ENCODE peak calls at places on chromosomes 6 and 20, in ten cellular contexts. U, W, Y, F, K, S, J, N, O and M are unnamed samples.

GRCh38 chr6:112780498-112781096 is 433.5 kb downstream of the RFPL4B start:
- DNase-seq in Y (peak), O (peak), K (peak), F (peak), N (no peak), W (peak), J (peak), U (peak), S (no peak), M (no peak)

GRCh38 chr6:38796850-38797249 is 81.7 kb downstream of the DNAH8 start:
- DNase-seq in U (no peak), N (no peak), K (no peak), Y (no peak), W (no peak), O (no peak), S (no peak), J (no peak), F (no peak), M (no peak)

GRCh38 chr20:51480507-51481270 is 61.8 kb downstream of the NFATC2 start:
- DNase-seq in U (peak), K (no peak), O (peak), N (no peak), F (no peak), S (no peak), W (no peak), J (peak), Y (no peak), M (peak)

GRCh38 chr6:167858086-167858591 is 31.4 kb downstream of the AFDN start:
- DNase-seq in W (no peak), J (no peak), N (no peak), S (no peak), Y (no peak), O (no peak), K (peak), U (no peak), F (no peak), M (no peak)

GRCh38 chr20:36784900-36785299 is 11.3 kb upstream of the DSN1 start:
- DNase-seq in J (no peak), W (no peak), K (peak), F (no peak), U (no peak), O (peak), Y (no peak), S (no peak), N (no peak), M (no peak)

GRCh38 chr6:13859871-13860555 is 45.7 kb upstream of the MCUR1 start:
- DNase-seq in W (no peak), N (no peak), F (no peak), U (no peak), O (peak), S (no peak), Y (no peak), J (no peak), K (no peak), M (no peak)

GRCh38 chr6:69097948-69098347 is 462.9 kb downstream of the ADGRB3 start:
- DNase-seq in U (no peak), K (no peak), O (no peak), N (no peak), S (no peak), W (no peak), F (no peak), Y (no peak), J (no peak), M (no peak)

GRCh38 chr6:61168878-61169277 is 1117.1 kb downstream of the KHDRBS2 start:
- DNase-seq in J (no peak), N (no peak), O (no peak), U (no peak), K (no peak), S (no peak), Y (no peak), W (no peak), F (no peak), M (no peak)

GRCh38 chr6:152271681-152272464 is 365.3 kb downstream of the SYNE1 start:
- DNase-seq in N (no peak), O (peak), J (no peak), F (no peak), S (no peak), U (no peak), K (peak), W (no peak), Y (no peak), M (no peak)

GRCh38 chr6:149862901-149863595 is 1.1 kb downstream of the LRP11 start:
- DNase-seq in Y (peak), W (peak), O (peak), S (no peak), K (peak), N (no peak), F (peak), U (peak), J (peak), M (no peak)

GRCh38 chr6:15763827-15764226 is 101.0 kb upstream of the DTNBP1 start:
- DNase-seq in F (peak), N (no peak), Y (no peak), K (no peak), O (no peak), U (no peak), S (no peak), J (peak), W (no peak), M (no peak)

GRCh38 chr6:3628143-3628840 is 123.2 kb downstream of the PXDC1 start:
- DNase-seq in J (no peak), U (no peak), S (no peak), K (no peak), O (no peak), Y (peak), W (no peak), F (no peak), N (no peak), M (no peak)

GRCh38 chr6:14354919-14355572 is 237.5 kb downstream of the CD83 start:
- DNase-seq in J (peak), F (peak), O (peak), N (no peak), K (peak), U (no peak), W (no peak), Y (no peak), S (no peak), M (no peak)

GRCh38 chr20:10611357-10611756 is 62.4 kb downstream of the JAG1 start:
- DNase-seq in J (peak), Y (no peak), F (no peak), O (peak), S (no peak), K (peak), W (peak), U (no peak), N (no peak), M (no peak)

GRCh38 chr20:1466211-1467081 is at the start of gene NSFL1C:
- DNase-seq in O (peak), S (peak), K (peak), Y (peak), N (peak), U (peak), W (peak), F (peak), J (peak), M (peak)

GRCh38 chr6:21741221-21742109 is 147.9 kb downstream of the SOX4 start:
- DNase-seq in W (no peak), J (no peak), S (no peak), K (peak), N (no peak), Y (no peak), U (no peak), F (no peak), O (no peak), M (no peak)

GRCh38 chr20:23550227-23550626 is 18.1 kb downstream of the CST9L start:
- DNase-seq in Y (no peak), J (no peak), S (no peak), O (no peak), W (no peak), N (no peak), K (no peak), U (no peak), F (no peak), M (no peak)

GRCh38 chr6:131362696-131363095 is 210.3 kb upstream of the ARG1 start:
- DNase-seq in K (no peak), Y (no peak), F (no peak), N (no peak), S (no peak), U (no peak), J (no peak), W (no peak), O (no peak), M (no peak)

GRCh38 chr6:133241901-133242760 is 974 bp downstream of the EYA4 start:
- DNase-seq in J (no peak), F (no peak), K (peak), W (no peak), N (no peak), U (no peak), S (no peak), O (peak), Y (no peak), M (no peak)

GRCh38 chr20:24411003-24411402 is 58.4 kb upstream of the SYNDIG1 start:
- DNase-seq in J (no peak), N (no peak), F (no peak), O (no peak), W (no peak), U (no peak), S (no peak), K (no peak), Y (no peak), M (no peak)

GRCh38 chr6:26520088-26520839 is 17.9 kb upstream of the HMGN4 start:
- DNase-seq in S (no peak), N (no peak), F (no peak), W (no peak), J (no peak), O (peak), U (no peak), Y (no peak), K (no peak), M (no peak)

GRCh38 chr6:131117866-131118265 is 17.4 kb upstream of the AKAP7 start:
- DNase-seq in Y (no peak), W (no peak), J (no peak), K (no peak), U (no peak), O (no peak), N (no peak), F (no peak), S (no peak), M (no peak)

GRCh38 chr6:119758385-119758784 is 408.8 kb upstream of the MAN1A1 start:
- DNase-seq in K (no peak), S (no peak), N (no peak), W (no peak), Y (no peak), O (no peak), F (no peak), J (no peak), U (no peak), M (no peak)

GRCh38 chr6:48278261-48278660 is 167.3 kb upstream of the PTCHD4 start:
- DNase-seq in S (no peak), N (no peak), W (no peak), F (no peak), J (no peak), K (no peak), O (no peak), Y (no peak), U (no peak), M (no peak)

GRCh38 chr6:45450801-45451200 is 73.1 kb upstream of the SUPT3H start:
- DNase-seq in U (no peak), J (no peak), K (no peak), F (no peak), W (no peak), Y (no peak), S (no peak), N (no peak), O (no peak), M (no peak)

GRCh38 chr6:106448000-106448426 is 87.5 kb downstream of the CRYBG1 start:
- DNase-seq in N (no peak), Y (no peak), S (no peak), O (no peak), J (peak), W (no peak), F (no peak), K (no peak), U (peak), M (no peak)

GRCh38 chr20:58634121-58634817 is 16.8 kb upstream of the STX16 start:
- DNase-seq in Y (no peak), F (no peak), N (no peak), S (no peak), W (no peak), U (peak), J (peak), O (peak), K (no peak), M (peak)

GRCh38 chr6:106293113-106293512 is 32.4 kb downstream of the ATG5 start:
- DNase-seq in K (no peak), U (no peak), J (no peak), F (no peak), N (no peak), Y (no peak), O (no peak), S (no peak), W (no peak), M (no peak)

GRCh38 chr6:11172501-11173337 is 59.7 kb downstream of the NEDD9 start:
- DNase-seq in W (peak), Y (peak), K (peak), N (peak), U (peak), J (peak), S (peak), O (no peak), F (peak), M (peak)

GRCh38 chr20:41854765-41855164 is 236.6 kb upstream of the CHD6 start:
- DNase-seq in W (no peak), O (no peak), K (no peak), F (no peak), U (no peak), J (no peak), S (no peak), Y (no peak), N (no peak), M (no peak)

GRCh38 chr6:32073613-32074012 is 35.4 kb downstream of the CYP21A2 start:
- DNase-seq in O (no peak), S (no peak), J (no peak), K (no peak), W (no peak), Y (no peak), U (no peak), N (no peak), F (no peak), M (no peak)

GRCh38 chr6:127933137-127933536 is 32.3 kb upstream of the THEMIS start:
- DNase-seq in F (no peak), W (no peak), N (no peak), O (no peak), Y (no peak), S (no peak), U (no peak), K (no peak), J (no peak), M (no peak)

GRCh38 chr20:62583424-62583920 is 58.8 kb upstream of the SLCO4A1 start:
- DNase-seq in Y (no peak), O (no peak), N (no peak), K (peak), U (no peak), F (no peak), S (no peak), W (no peak), J (no peak), M (no peak)

GRCh38 chr20:42974347-42974746 is 215.4 kb downstream of the PTPRT start:
- DNase-seq in J (no peak), Y (no peak), W (no peak), U (no peak), O (no peak), K (no peak), F (no peak), S (no peak), N (no peak), M (no peak)